ENCODE peak calls at places on chromosomes 6 and 20, in seven cellular contexts. One of them, this sample, is unnamed.

GRCh38 chr6:135880066-135880972 is 28.8 kb downstream of the PDE7B start:
- DNase-seq in GM12878: peak
- DNase-seq in K562: no peak
- DNase-seq in H1: no peak
- DNase-seq in SK-N-SH: no peak
- DNase-seq in HepG2: no peak
- DNase-seq in HCT116: no peak
- DNase-seq in this sample: peak

GRCh38 chr6:134447883-134448387 is 130.0 kb upstream of the SGK1 start:
- DNase-seq in GM12878: no peak
- DNase-seq in K562: no peak
- DNase-seq in H1: no peak
- DNase-seq in SK-N-SH: no peak
- DNase-seq in HepG2: no peak
- DNase-seq in HCT116: no peak
- DNase-seq in this sample: no peak

GRCh38 chr6:84508334-84508733 is 256.1 kb downstream of the TBX18 start:
- DNase-seq in GM12878: no peak
- DNase-seq in K562: no peak
- DNase-seq in H1: no peak
- DNase-seq in SK-N-SH: no peak
- DNase-seq in HepG2: no peak
- DNase-seq in HCT116: no peak
- DNase-seq in this sample: no peak

GRCh38 chr6:156021746-156022396 is 566.2 kb upstream of the NOX3 start:
- DNase-seq in GM12878: no peak
- DNase-seq in K562: no peak
- DNase-seq in H1: no peak
- DNase-seq in SK-N-SH: no peak
- DNase-seq in HepG2: no peak
- DNase-seq in HCT116: no peak
- DNase-seq in this sample: no peak

GRCh38 chr20:53828673-53829085 is 235.0 kb upstream of the ZNF217 start:
- DNase-seq in GM12878: no peak
- DNase-seq in K562: peak
- DNase-seq in H1: no peak
- DNase-seq in SK-N-SH: no peak
- DNase-seq in HepG2: no peak
- DNase-seq in HCT116: peak
- DNase-seq in this sample: no peak

GRCh38 chr20:45998337-45998736 is 10.4 kb upstream of the MMP9 start:
- DNase-seq in GM12878: no peak
- DNase-seq in K562: no peak
- DNase-seq in H1: no peak
- DNase-seq in SK-N-SH: no peak
- DNase-seq in HepG2: no peak
- DNase-seq in HCT116: no peak
- DNase-seq in this sample: no peak

GRCh38 chr6:156879235-156879995 is 102.2 kb downstream of the ARID1B start:
- DNase-seq in GM12878: no peak
- DNase-seq in K562: no peak
- DNase-seq in H1: no peak
- DNase-seq in SK-N-SH: no peak
- DNase-seq in HepG2: no peak
- DNase-seq in HCT116: no peak
- DNase-seq in this sample: no peak

GRCh38 chr6:38262041-38262440 is 377.7 kb downstream of the BTBD9 start:
- DNase-seq in GM12878: no peak
- DNase-seq in K562: no peak
- DNase-seq in H1: peak
- DNase-seq in SK-N-SH: no peak
- DNase-seq in HepG2: peak
- DNase-seq in HCT116: no peak
- DNase-seq in this sample: peak

GRCh38 chr6:17159240-17159639 is 57.4 kb downstream of the STMND1 start:
- DNase-seq in GM12878: no peak
- DNase-seq in K562: no peak
- DNase-seq in H1: no peak
- DNase-seq in SK-N-SH: no peak
- DNase-seq in HepG2: peak
- DNase-seq in HCT116: no peak
- DNase-seq in this sample: no peak

GRCh38 chr20:40690836-40691565 is 2.0 kb upstream of the MAFB start:
- DNase-seq in GM12878: no peak
- DNase-seq in K562: no peak
- DNase-seq in H1: no peak
- DNase-seq in SK-N-SH: no peak
- DNase-seq in HepG2: no peak
- DNase-seq in HCT116: no peak
- DNase-seq in this sample: no peak

GRCh38 chr6:13383280-13384163 is 55.2 kb upstream of the TBC1D7 start:
- DNase-seq in GM12878: peak
- DNase-seq in K562: no peak
- DNase-seq in H1: no peak
- DNase-seq in SK-N-SH: no peak
- DNase-seq in HepG2: peak
- DNase-seq in HCT116: no peak
- DNase-seq in this sample: peak

GRCh38 chr6:144931172-144932035 is 646.3 kb downstream of the UTRN start:
- DNase-seq in GM12878: no peak
- DNase-seq in K562: peak
- DNase-seq in H1: no peak
- DNase-seq in SK-N-SH: peak
- DNase-seq in HepG2: peak
- DNase-seq in HCT116: no peak
- DNase-seq in this sample: peak

GRCh38 chr20:23153696-23154341 is 67.7 kb upstream of the CD93 start:
- DNase-seq in GM12878: no peak
- DNase-seq in K562: peak
- DNase-seq in H1: no peak
- DNase-seq in SK-N-SH: no peak
- DNase-seq in HepG2: no peak
- DNase-seq in HCT116: no peak
- DNase-seq in this sample: no peak

GRCh38 chr6:4575724-4576123 is 200.5 kb upstream of the CDYL start:
- DNase-seq in GM12878: no peak
- DNase-seq in K562: no peak
- DNase-seq in H1: no peak
- DNase-seq in SK-N-SH: no peak
- DNase-seq in HepG2: no peak
- DNase-seq in HCT116: no peak
- DNase-seq in this sample: no peak

GRCh38 chr20:22717466-22717865 is 133.1 kb upstream of the FOXA2 start:
- DNase-seq in GM12878: no peak
- DNase-seq in K562: peak
- DNase-seq in H1: no peak
- DNase-seq in SK-N-SH: no peak
- DNase-seq in HepG2: no peak
- DNase-seq in HCT116: no peak
- DNase-seq in this sample: no peak

GRCh38 chr6:40930555-40930954 is 108.5 kb downstream of the UNC5CL start:
- DNase-seq in GM12878: no peak
- DNase-seq in K562: peak
- DNase-seq in H1: no peak
- DNase-seq in SK-N-SH: no peak
- DNase-seq in HepG2: no peak
- DNase-seq in HCT116: no peak
- DNase-seq in this sample: no peak

GRCh38 chr6:43773981-43774775 is 4.2 kb downstream of the VEGFA start:
- DNase-seq in GM12878: no peak
- DNase-seq in K562: no peak
- DNase-seq in H1: no peak
- DNase-seq in SK-N-SH: no peak
- DNase-seq in HepG2: no peak
- DNase-seq in HCT116: no peak
- DNase-seq in this sample: no peak

GRCh38 chr6:157323924-157324276 is 581 bp upstream of the TMEM242 start:
- DNase-seq in GM12878: no peak
- DNase-seq in K562: peak
- DNase-seq in H1: no peak
- DNase-seq in SK-N-SH: peak
- DNase-seq in HepG2: peak
- DNase-seq in HCT116: peak
- DNase-seq in this sample: peak

GRCh38 chr6:104954091-104954797 is 2.7 kb upstream of the LIN28B start:
- DNase-seq in GM12878: no peak
- DNase-seq in K562: peak
- DNase-seq in H1: no peak
- DNase-seq in SK-N-SH: no peak
- DNase-seq in HepG2: peak
- DNase-seq in HCT116: no peak
- DNase-seq in this sample: no peak
- TF ChIP-seq JUND in GM12878: no peak
- TF ChIP-seq JUND in K562: peak
- TF ChIP-seq JUND in H1: no peak
- TF ChIP-seq JUND in SK-N-SH: no peak
- TF ChIP-seq JUND in HepG2: no peak
- TF ChIP-seq JUND in HCT116: no peak
- TF ChIP-seq JUND in this sample: no peak

GRCh38 chr6:53306819-53307347 is 41.9 kb downstream of the ELOVL5 start:
- DNase-seq in GM12878: peak
- DNase-seq in K562: no peak
- DNase-seq in H1: no peak
- DNase-seq in SK-N-SH: no peak
- DNase-seq in HepG2: peak
- DNase-seq in HCT116: no peak
- DNase-seq in this sample: no peak
- TF ChIP-seq JUND in GM12878: no peak
- TF ChIP-seq JUND in K562: no peak
- TF ChIP-seq JUND in H1: no peak
- TF ChIP-seq JUND in SK-N-SH: no peak
- TF ChIP-seq JUND in HepG2: no peak
- TF ChIP-seq JUND in HCT116: no peak
- TF ChIP-seq JUND in this sample: no peak

GRCh38 chr6:112470396-112470795 is 123.3 kb downstream of the RFPL4B start:
- DNase-seq in GM12878: no peak
- DNase-seq in K562: no peak
- DNase-seq in H1: no peak
- DNase-seq in SK-N-SH: no peak
- DNase-seq in HepG2: no peak
- DNase-seq in HCT116: no peak
- DNase-seq in this sample: no peak

GRCh38 chr6:112468359-112468758 is 121.2 kb downstream of the RFPL4B start:
- DNase-seq in GM12878: no peak
- DNase-seq in K562: no peak
- DNase-seq in H1: no peak
- DNase-seq in SK-N-SH: no peak
- DNase-seq in HepG2: no peak
- DNase-seq in HCT116: no peak
- DNase-seq in this sample: no peak

GRCh38 chr6:112469306-112469705 is 122.2 kb downstream of the RFPL4B start:
- DNase-seq in GM12878: no peak
- DNase-seq in K562: no peak
- DNase-seq in H1: no peak
- DNase-seq in SK-N-SH: no peak
- DNase-seq in HepG2: no peak
- DNase-seq in HCT116: no peak
- DNase-seq in this sample: no peak

GRCh38 chr6:112464901-112465661 is 118.0 kb downstream of the RFPL4B start:
- DNase-seq in GM12878: no peak
- DNase-seq in K562: no peak
- DNase-seq in H1: no peak
- DNase-seq in SK-N-SH: no peak
- DNase-seq in HepG2: no peak
- DNase-seq in HCT116: no peak
- DNase-seq in this sample: no peak

DNA sequence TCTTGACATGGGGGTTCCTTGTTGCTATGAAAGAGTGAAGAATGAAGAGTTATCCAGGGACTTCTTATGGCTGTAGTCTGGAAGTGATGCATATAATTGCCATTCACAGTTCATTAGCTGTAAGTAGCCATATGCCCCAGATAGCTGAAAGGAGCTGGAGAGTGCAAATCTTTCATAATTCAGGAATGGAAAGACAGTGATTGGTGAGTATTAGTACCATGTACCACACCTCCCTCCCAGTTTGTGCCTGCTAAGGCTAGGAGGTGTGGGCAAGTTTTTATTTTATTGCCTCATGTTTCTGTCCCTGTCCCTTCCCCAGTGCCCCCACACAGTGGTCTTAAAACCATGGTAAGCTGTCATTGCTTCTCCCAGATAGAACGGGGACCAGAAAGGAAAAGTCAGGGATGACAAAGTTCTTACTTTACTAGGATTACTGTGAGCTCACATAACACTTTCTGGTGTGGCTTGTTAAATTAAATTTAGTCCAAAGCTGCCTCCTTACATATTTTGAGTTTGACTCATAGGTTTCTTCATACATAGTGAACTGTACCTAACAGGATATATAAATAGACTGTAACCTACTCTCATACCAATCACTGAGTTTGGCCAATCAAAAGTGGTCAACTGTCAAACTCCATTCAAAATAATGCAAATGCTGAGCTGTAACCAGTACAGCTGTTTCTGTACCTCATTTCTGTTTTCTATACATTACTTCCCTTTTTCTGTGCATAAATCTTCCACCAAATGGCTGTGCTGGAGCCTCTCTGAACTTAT is 119.4 kb downstream of the RFPL4B start:
- DNase-seq in GM12878: no peak
- DNase-seq in K562: no peak
- DNase-seq in H1: no peak
- DNase-seq in SK-N-SH: no peak
- DNase-seq in HepG2: no peak
- DNase-seq in HCT116: no peak
- DNase-seq in this sample: no peak
- TF ChIP-seq JUND in GM12878: no peak
- TF ChIP-seq JUND in K562: no peak
- TF ChIP-seq JUND in H1: no peak
- TF ChIP-seq JUND in SK-N-SH: no peak
- TF ChIP-seq JUND in HepG2: no peak
- TF ChIP-seq JUND in HCT116: no peak
- TF ChIP-seq JUND in this sample: no peak

DNA sequence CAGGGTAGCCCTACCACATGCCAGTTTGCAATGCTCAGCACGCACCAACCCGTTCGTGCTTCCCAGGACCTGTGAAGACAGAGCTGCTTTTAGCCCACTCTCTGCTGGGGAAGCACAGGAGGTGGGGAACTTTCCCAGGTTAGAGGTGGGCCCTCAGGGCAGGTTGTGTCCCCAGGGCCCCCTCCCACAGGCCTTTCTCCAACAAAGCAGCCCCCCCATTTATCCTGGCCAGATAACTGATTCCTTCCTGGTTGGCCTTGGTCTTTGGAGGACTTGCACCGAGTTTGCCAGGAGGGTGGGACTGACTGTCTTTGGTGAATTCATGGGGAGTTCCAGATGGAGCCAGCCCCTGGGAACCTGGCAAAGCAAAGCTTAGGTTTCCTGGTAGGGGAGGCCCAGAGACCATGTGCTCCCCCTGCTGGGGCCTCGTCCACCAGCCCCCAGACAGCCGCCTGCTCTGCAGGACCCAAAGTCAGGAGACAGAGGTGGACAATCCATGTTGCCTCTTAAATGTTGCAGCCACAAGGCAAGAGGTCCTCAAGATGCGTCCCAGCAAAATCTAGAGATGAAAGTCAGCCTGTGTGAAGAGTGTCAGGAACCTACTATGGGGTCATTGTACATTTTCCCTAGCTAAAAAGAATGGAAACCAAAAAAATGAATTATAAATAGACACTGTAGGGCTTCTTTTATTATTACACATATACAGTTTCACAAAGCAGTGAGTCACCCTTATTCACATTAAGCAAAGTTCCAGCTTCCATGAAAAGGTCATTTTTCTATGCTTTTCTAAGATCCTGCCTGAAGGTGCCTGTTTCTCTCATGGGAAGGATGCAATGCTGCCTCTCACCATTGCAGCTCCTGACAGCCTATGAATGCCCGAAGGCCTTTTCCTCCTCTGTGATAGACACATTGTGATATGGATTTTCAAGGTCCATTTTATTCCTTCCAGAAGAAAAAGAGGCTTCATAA is 497.8 kb downstream of the PREX1 start:
- DNase-seq in GM12878: no peak
- DNase-seq in K562: peak
- DNase-seq in H1: peak
- DNase-seq in SK-N-SH: peak
- DNase-seq in HepG2: peak
- DNase-seq in HCT116: no peak
- DNase-seq in this sample: no peak
- TF ChIP-seq JUND in GM12878: no peak
- TF ChIP-seq JUND in K562: no peak
- TF ChIP-seq JUND in H1: no peak
- TF ChIP-seq JUND in SK-N-SH: peak
- TF ChIP-seq JUND in HepG2: no peak
- TF ChIP-seq JUND in HCT116: no peak
- TF ChIP-seq JUND in this sample: no peak